ENCODE peak calls at places on chromosomes 13 and 19, in eight cellular contexts. T, B, W, F, M, U, H and O are unnamed samples.

GRCh38 chr13:105778196-105778595 is 757.3 kb downstream of the EFNB2 start:
- DNase-seq in T (peak; percentile 28), B (no peak), W (no peak), F (no peak), M (no peak), U (no peak), H (peak; percentile 61), O (no peak)

GRCh38 chr19:18712981-18713380 is 29.5 kb downstream of the CRTC1 start:
- DNase-seq in T (peak; percentile 16), B (no peak), W (no peak), F (no peak), M (no peak), U (no peak), H (no peak), O (no peak)

GRCh38 chr13:39835253-39835652 is 179.8 kb downstream of the COG6 start:
- DNase-seq in T (no peak), B (peak; percentile 28), W (no peak), F (no peak), M (no peak), U (no peak), H (no peak), O (no peak)

GRCh38 chr13:38914070-38914469 is 76.6 kb downstream of the STOML3 start:
- DNase-seq in T (no peak), B (no peak), W (no peak), F (peak; percentile 58), M (no peak), U (no peak), H (peak; percentile 6), O (no peak)

GRCh38 chr19:16088351-16088984 is 12.2 kb downstream of the TPM4 start:
- DNase-seq in T (peak; percentile 76), B (no peak), W (no peak), F (no peak), M (no peak), U (no peak), H (no peak), O (no peak)

GRCh38 chr13:25980255-25980654 is 71.6 kb downstream of the SHISA2 start:
- DNase-seq in T (peak; percentile 8), B (peak; percentile 19), W (no peak), F (peak; percentile 63), M (no peak), U (no peak), H (peak; percentile 25), O (no peak)

GRCh38 chr19:35090795-35091214 is 24.8 kb upstream of the FXYD3 start:
- DNase-seq in T (no peak), B (no peak), W (no peak), F (peak; percentile 91), M (no peak), U (no peak), H (no peak), O (no peak)

GRCh38 chr19:44951179-44952159 is 3.7 kb upstream of the CLPTM1 start:
- DNase-seq in T (peak; percentile 86), B (peak; percentile 19), W (no peak), F (peak; percentile 84), M (peak; percentile 52), U (peak; percentile 72), H (peak; percentile 73), O (peak; percentile 58)

GRCh38 chr19:45314708-45315107 is 8.0 kb downstream of the CKM start:
- DNase-seq in T (no peak), B (no peak), W (no peak), F (no peak), M (no peak), U (no peak), H (no peak), O (no peak)

GRCh38 chr19:10952809-10953208 is 8.0 kb upstream of the SMARCA4 start:
- DNase-seq in T (no peak), B (no peak), W (no peak), F (peak; percentile 92), M (no peak), U (peak; percentile 89), H (no peak), O (no peak)

GRCh38 chr19:53927745-53928144 is 18.7 kb downstream of the CACNG7 start:
- DNase-seq in T (peak; percentile 81), B (no peak), W (no peak), F (peak; percentile 40), M (peak; percentile 8), U (no peak), H (peak; percentile 70), O (peak; percentile 8)

GRCh38 chr19:55418185-55418584 is 10.6 kb upstream of the UBE2S start:
- DNase-seq in T (peak; percentile 88), B (no peak), W (peak; percentile 51), F (peak; percentile 82), M (peak; percentile 62), U (peak; percentile 73), H (peak; percentile 78), O (peak; percentile 64)

GRCh38 chr13:55948175-55948574 is 1192.5 kb upstream of the PRR20A start:
- DNase-seq in T (no peak), B (no peak), W (no peak), F (no peak), M (no peak), U (no peak), H (no peak), O (no peak)

GRCh38 chr19:1491849-1492170 is 829 bp downstream of the REEP6 start:
- DNase-seq in T (no peak), B (no peak), W (no peak), F (no peak), M (no peak), U (no peak), H (no peak), O (no peak)

GRCh38 chr13:113001251-113002140 is 32.5 kb downstream of the MCF2L start:
- DNase-seq in T (peak; percentile 8), B (peak; percentile 87), W (no peak), F (peak; percentile 76), M (no peak), U (peak; percentile 52), H (peak; percentile 34), O (no peak)